ENCODE peak calls at places on chromosomes 3 and 15, in five cellular contexts. One of them, this sample, is unnamed.

GRCh38 chr3:76040946-76041345 is 255.6 kb upstream of the ZNF717 start:
- DNase-seq in neural progenitor cell: no peak
- DNase-seq in PC-3: peak
- DNase-seq in SK-N-SH: no peak
- DNase-seq in MM.1S: no peak
- DNase-seq in this sample: peak

GRCh38 chr15:57319226-57319918 is 56.9 kb upstream of the CGNL1 start:
- DNase-seq in neural progenitor cell: no peak
- DNase-seq in PC-3: no peak
- DNase-seq in SK-N-SH: no peak
- DNase-seq in MM.1S: no peak
- DNase-seq in this sample: no peak

GRCh38 chr3:129560931-129561594 is 18.1 kb downstream of the H1-8 start:
- DNase-seq in PC-3: no peak
- DNase-seq in SK-N-SH: peak
- DNase-seq in neural progenitor cell: no peak
- DNase-seq in MM.1S: no peak
- DNase-seq in this sample: peak

GRCh38 chr15:79004336-79004735 is 59.5 kb upstream of the CTSH start:
- DNase-seq in neural progenitor cell: no peak
- DNase-seq in SK-N-SH: no peak
- DNase-seq in MM.1S: no peak
- DNase-seq in PC-3: peak
- DNase-seq in this sample: peak

GRCh38 chr15:64426845-64427465 is 33.4 kb upstream of the ZNF609 start:
- DNase-seq in PC-3: peak
- DNase-seq in MM.1S: peak
- DNase-seq in SK-N-SH: no peak
- DNase-seq in neural progenitor cell: peak
- DNase-seq in this sample: peak

GRCh38 chr15:45180201-45180600 is 7.6 kb downstream of the SHF start:
- DNase-seq in neural progenitor cell: no peak
- DNase-seq in SK-N-SH: peak
- DNase-seq in MM.1S: no peak
- DNase-seq in PC-3: peak
- DNase-seq in this sample: no peak

GRCh38 chr15:69887553-69887952 is 210.2 kb downstream of the TLE3 start:
- DNase-seq in neural progenitor cell: no peak
- DNase-seq in SK-N-SH: no peak
- DNase-seq in MM.1S: no peak
- DNase-seq in PC-3: no peak
- DNase-seq in this sample: no peak

GRCh38 chr15:74304459-74304858 is 63.0 kb downstream of the CYP11A1 start:
- DNase-seq in SK-N-SH: peak
- DNase-seq in PC-3: no peak
- DNase-seq in neural progenitor cell: no peak
- DNase-seq in MM.1S: no peak
- DNase-seq in this sample: no peak

GRCh38 chr3:150495563-150496168 is 50.6 kb downstream of the SERP1 start:
- DNase-seq in MM.1S: peak
- DNase-seq in PC-3: peak
- DNase-seq in neural progenitor cell: peak
- DNase-seq in SK-N-SH: peak
- DNase-seq in this sample: peak

GRCh38 chr3:101944308-101944707 is 95.0 kb downstream of the NFKBIZ start:
- DNase-seq in neural progenitor cell: no peak
- DNase-seq in PC-3: no peak
- DNase-seq in SK-N-SH: no peak
- DNase-seq in MM.1S: no peak
- DNase-seq in this sample: peak

GRCh38 chr3:87313641-87314040 is 37.3 kb upstream of the POU1F1 start:
- DNase-seq in MM.1S: no peak
- DNase-seq in neural progenitor cell: no peak
- DNase-seq in SK-N-SH: no peak
- DNase-seq in PC-3: peak
- DNase-seq in this sample: peak

GRCh38 chr3:168159473-168159872 is 63.7 kb upstream of the GOLIM4 start:
- DNase-seq in neural progenitor cell: no peak
- DNase-seq in PC-3: no peak
- DNase-seq in MM.1S: no peak
- DNase-seq in SK-N-SH: no peak
- DNase-seq in this sample: no peak

GRCh38 chr3:194254032-194254431 is 97.1 kb downstream of the CPN2 start:
- DNase-seq in SK-N-SH: no peak
- DNase-seq in neural progenitor cell: no peak
- DNase-seq in PC-3: no peak
- DNase-seq in MM.1S: no peak
- DNase-seq in this sample: no peak

GRCh38 chr3:194253270-194253669 is 97.9 kb downstream of the CPN2 start:
- DNase-seq in MM.1S: no peak
- DNase-seq in neural progenitor cell: no peak
- DNase-seq in PC-3: no peak
- DNase-seq in SK-N-SH: no peak
- DNase-seq in this sample: no peak

GRCh38 chr3:194256040-194256945 is 94.8 kb downstream of the CPN2 start:
- DNase-seq in SK-N-SH: no peak
- DNase-seq in PC-3: no peak
- DNase-seq in neural progenitor cell: no peak
- DNase-seq in MM.1S: no peak
- DNase-seq in this sample: no peak

GRCh38 chr3:194257030-194257657 is 94.0 kb downstream of the CPN2 start:
- DNase-seq in neural progenitor cell: no peak
- DNase-seq in SK-N-SH: no peak
- DNase-seq in PC-3: no peak
- DNase-seq in MM.1S: no peak
- DNase-seq in this sample: no peak

DNA sequence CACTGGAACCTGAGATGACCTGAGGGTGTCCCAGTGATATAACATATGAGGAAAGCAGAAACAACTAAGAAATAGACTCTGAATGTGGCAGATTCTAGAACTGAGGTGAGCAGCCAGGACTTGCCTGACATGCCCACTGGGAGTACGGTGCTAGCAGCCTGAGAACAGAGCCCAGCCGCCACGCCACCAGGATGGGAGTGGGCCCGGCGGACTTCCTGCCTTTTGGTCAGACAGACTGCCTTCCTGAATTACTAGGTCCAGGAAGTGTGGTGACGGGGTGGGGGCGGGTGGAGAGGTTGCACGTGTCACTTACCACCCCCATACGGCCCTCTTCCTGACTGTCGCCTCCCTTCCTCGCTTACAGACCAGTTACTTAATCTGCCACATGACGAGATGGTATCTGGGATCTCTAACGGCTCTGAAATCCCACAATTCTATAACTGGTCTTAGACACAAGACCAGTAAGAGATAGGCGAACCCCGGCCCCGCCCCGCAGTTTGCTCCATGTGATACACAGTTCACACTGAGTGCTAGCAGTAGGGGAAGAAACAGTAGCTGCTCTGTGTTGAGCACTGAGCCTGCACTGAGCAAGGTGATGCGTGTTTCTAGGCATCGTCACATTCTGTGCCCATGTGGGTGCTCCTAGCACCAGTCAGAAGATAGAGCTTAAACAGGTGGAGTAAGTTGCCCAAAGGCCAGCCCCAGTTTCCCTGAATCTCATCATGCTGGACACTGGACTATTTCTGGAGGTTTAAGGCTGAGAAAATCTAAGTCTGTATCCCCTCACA is 95.7 kb downstream of the CPN2 start:
- DNase-seq in MM.1S: no peak
- DNase-seq in PC-3: no peak
- DNase-seq in neural progenitor cell: no peak
- DNase-seq in SK-N-SH: peak
- DNase-seq in this sample: no peak
- H3K9ac ChIP-seq in MM.1S: no peak
- H3K9ac ChIP-seq in PC-3: no peak
- H3K9ac ChIP-seq in neural progenitor cell: no peak
- H3K9ac ChIP-seq in SK-N-SH: no peak
- H3K9ac ChIP-seq in this sample: no peak

DNA sequence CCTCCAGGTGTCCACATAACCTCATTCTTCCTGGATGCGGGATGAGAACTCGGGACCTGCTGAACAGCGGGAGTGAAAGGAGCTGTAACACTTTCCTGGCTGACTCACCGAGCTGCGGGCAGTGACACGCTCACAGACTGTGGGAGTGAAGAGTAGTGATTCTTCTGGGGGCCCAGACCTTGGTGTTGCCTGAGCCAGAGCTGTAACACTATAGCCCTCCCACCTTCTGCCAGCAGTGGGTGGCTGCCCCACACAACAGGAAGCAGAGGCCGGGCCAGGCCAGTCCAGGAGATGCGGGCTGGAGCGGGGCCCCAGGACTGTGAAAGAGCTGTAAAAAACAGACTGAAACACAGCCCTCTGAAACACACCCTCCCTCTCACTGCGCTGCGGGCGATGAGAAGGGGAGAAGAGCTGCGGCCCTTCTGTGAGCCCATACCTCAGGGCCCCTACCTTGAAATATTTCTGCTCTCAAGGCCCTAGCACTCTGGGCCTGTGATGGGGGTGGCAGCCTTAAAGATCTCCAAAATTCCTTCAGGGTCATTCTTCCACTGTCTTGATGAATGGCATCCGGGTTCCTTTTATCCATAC is 464.0 kb upstream of the CCDC54 start:
- DNase-seq in PC-3: no peak
- DNase-seq in MM.1S: no peak
- DNase-seq in neural progenitor cell: peak
- DNase-seq in SK-N-SH: no peak
- DNase-seq in this sample: no peak
- TF ChIP-seq EZH2phosphoT487 in PC-3: no peak
- TF ChIP-seq EZH2phosphoT487 in MM.1S: no peak
- TF ChIP-seq EZH2phosphoT487 in neural progenitor cell: no peak
- TF ChIP-seq EZH2phosphoT487 in SK-N-SH: no peak
- TF ChIP-seq EZH2phosphoT487 in this sample: no peak

GRCh38 chr3:113516115-113516505 is 1.2 kb upstream of the SPICE1 start:
- DNase-seq in neural progenitor cell: peak
- DNase-seq in PC-3: peak
- DNase-seq in SK-N-SH: peak
- DNase-seq in MM.1S: no peak
- DNase-seq in this sample: peak
- H3K4me3 ChIP-seq in neural progenitor cell: no peak
- H3K4me3 ChIP-seq in PC-3: peak
- H3K4me3 ChIP-seq in SK-N-SH: peak
- H3K4me3 ChIP-seq in MM.1S: no peak
- H3K4me3 ChIP-seq in this sample: peak

DNA sequence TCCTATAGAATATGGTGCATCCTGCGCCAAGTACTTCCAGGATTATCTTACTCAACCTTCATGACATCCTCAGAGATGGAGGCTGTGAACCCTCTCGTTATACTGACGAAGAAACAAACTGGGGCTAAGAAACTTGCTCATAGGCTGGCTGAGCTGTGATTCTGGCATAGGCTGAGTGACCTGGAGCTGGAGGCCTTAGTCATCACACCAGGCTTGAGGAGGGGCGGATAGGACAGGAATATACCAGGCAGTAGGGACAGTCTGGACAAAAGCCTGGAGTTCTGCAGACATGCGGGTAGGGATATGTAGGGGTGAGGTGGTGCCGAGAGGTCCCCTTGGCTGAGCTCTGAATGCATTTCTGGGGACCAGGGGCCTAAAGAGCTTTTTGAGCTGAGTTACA is 18.1 kb downstream of the HEMK1 start:
- DNase-seq in neural progenitor cell: no peak
- DNase-seq in SK-N-SH: no peak
- DNase-seq in PC-3: no peak
- DNase-seq in MM.1S: no peak
- DNase-seq in this sample: peak
- H3K9ac ChIP-seq in neural progenitor cell: no peak
- H3K9ac ChIP-seq in SK-N-SH: no peak
- H3K9ac ChIP-seq in PC-3: no peak
- H3K9ac ChIP-seq in MM.1S: no peak
- H3K9ac ChIP-seq in this sample: no peak

GRCh38 chr3:64151335-64151871 is 73.9 kb downstream of the PRICKLE2 start:
- DNase-seq in PC-3: no peak
- DNase-seq in MM.1S: no peak
- DNase-seq in neural progenitor cell: no peak
- DNase-seq in SK-N-SH: no peak
- DNase-seq in this sample: no peak
- TF ChIP-seq EZH2phosphoT487 in PC-3: no peak
- TF ChIP-seq EZH2phosphoT487 in MM.1S: no peak
- TF ChIP-seq EZH2phosphoT487 in neural progenitor cell: no peak
- TF ChIP-seq EZH2phosphoT487 in SK-N-SH: no peak
- TF ChIP-seq EZH2phosphoT487 in this sample: no peak

GRCh38 chr3:42905740-42906084 is 230 bp upstream of the ZNF662 start:
- DNase-seq in PC-3: no peak
- DNase-seq in MM.1S: no peak
- DNase-seq in SK-N-SH: no peak
- DNase-seq in neural progenitor cell: no peak
- DNase-seq in this sample: no peak
- H3K4me3 ChIP-seq in PC-3: no peak
- H3K4me3 ChIP-seq in MM.1S: no peak
- H3K4me3 ChIP-seq in SK-N-SH: peak
- H3K4me3 ChIP-seq in neural progenitor cell: no peak
- H3K4me3 ChIP-seq in this sample: peak

GRCh38 chr3:132344666-132345280 is 27.6 kb downstream of the ACP3 start:
- DNase-seq in SK-N-SH: no peak
- DNase-seq in MM.1S: no peak
- DNase-seq in PC-3: peak
- DNase-seq in neural progenitor cell: no peak
- DNase-seq in this sample: peak

GRCh38 chr3:132342615-132343014 is 25.4 kb downstream of the ACP3 start:
- DNase-seq in SK-N-SH: no peak
- DNase-seq in MM.1S: no peak
- DNase-seq in neural progenitor cell: no peak
- DNase-seq in PC-3: no peak
- DNase-seq in this sample: no peak

GRCh38 chr3:132342183-132342582 is 25.0 kb downstream of the ACP3 start:
- DNase-seq in neural progenitor cell: peak
- DNase-seq in SK-N-SH: no peak
- DNase-seq in PC-3: peak
- DNase-seq in MM.1S: no peak
- DNase-seq in this sample: no peak

GRCh38 chr3:132343018-132343612 is 25.9 kb downstream of the ACP3 start:
- DNase-seq in neural progenitor cell: peak
- DNase-seq in PC-3: peak
- DNase-seq in SK-N-SH: peak
- DNase-seq in MM.1S: peak
- DNase-seq in this sample: peak

DNA sequence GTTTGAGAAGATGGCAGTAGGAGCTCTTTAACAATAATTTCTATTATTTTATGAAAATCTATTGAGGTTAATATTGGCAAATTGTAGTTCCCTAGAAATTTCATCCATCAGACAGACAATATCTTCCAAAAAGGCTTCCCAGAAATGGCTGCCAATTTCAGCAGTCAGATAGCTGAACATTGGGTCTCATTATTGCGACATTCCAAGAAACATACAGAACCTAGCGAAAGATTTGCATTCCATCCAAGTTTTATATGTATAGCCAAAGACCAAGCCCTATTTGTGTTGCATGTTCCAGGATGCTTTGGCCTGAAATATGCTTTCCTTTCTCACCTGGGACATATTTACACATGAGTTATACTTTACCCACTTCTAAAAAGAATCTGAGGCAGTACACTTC is 24.5 kb downstream of the ACP3 start:
- DNase-seq in SK-N-SH: no peak
- DNase-seq in neural progenitor cell: no peak
- DNase-seq in MM.1S: no peak
- DNase-seq in PC-3: no peak
- DNase-seq in this sample: no peak
- H3K9ac ChIP-seq in SK-N-SH: no peak
- H3K9ac ChIP-seq in neural progenitor cell: no peak
- H3K9ac ChIP-seq in MM.1S: no peak
- H3K9ac ChIP-seq in PC-3: no peak
- H3K9ac ChIP-seq in this sample: no peak

This sample was measured in GM23248.